ENCODE peak calls at places on chromosomes 1 and 21, in four cellular contexts. U is GM12878, I is K562, X is HepG2. B is an unnamed sample.

GRCh38 chr21:43597052-43597451 is 62.2 kb downstream of the HSF2BP start:
- DNase-seq in I (no peak), U (no peak), X (peak), B (no peak)

GRCh38 chr1:71046891-71047634 is 553 bp downstream of the PTGER3 start:
- DNase-seq in U (no peak), I (peak), X (no peak), B (no peak)

GRCh38 chr21:27807596-27807995 is 840.7 kb upstream of the ADAMTS5 start:
- DNase-seq in I (no peak), U (no peak), X (no peak), B (no peak)

GRCh38 chr1:226646870-226647449 is 92.1 kb downstream of the ITPKB start:
- DNase-seq in U (no peak), X (no peak), I (no peak), B (no peak)

GRCh38 chr1:192263436-192263835 is 53.4 kb upstream of the RGS21 start:
- DNase-seq in I (peak), X (no peak), U (no peak), B (no peak)

GRCh38 chr1:32725595-32725942 is 23.0 kb upstream of the SYNC start:
- DNase-seq in X (no peak), U (no peak), I (no peak), B (no peak)

GRCh38 chr1:90114521-90115141 is 119.7 kb downstream of the ZNF326 start:
- DNase-seq in X (peak), I (peak), U (peak), B (peak)

GRCh38 chr1:39410915-39411436 is 80.5 kb upstream of the BMP8A start:
- DNase-seq in X (peak), I (peak), U (no peak), B (peak)

GRCh38 chr1:24442764-24443163 is 27.2 kb downstream of the NIPAL3 start:
- DNase-seq in X (no peak), U (no peak), I (no peak), B (no peak)

GRCh38 chr1:14525262-14525661 is 73.2 kb upstream of the KAZN start:
- DNase-seq in I (no peak), U (no peak), X (no peak), B (no peak)

GRCh38 chr1:96145486-96145885 is 576.1 kb upstream of the PTBP2 start:
- DNase-seq in X (no peak), I (no peak), U (no peak), B (no peak)

DNA sequence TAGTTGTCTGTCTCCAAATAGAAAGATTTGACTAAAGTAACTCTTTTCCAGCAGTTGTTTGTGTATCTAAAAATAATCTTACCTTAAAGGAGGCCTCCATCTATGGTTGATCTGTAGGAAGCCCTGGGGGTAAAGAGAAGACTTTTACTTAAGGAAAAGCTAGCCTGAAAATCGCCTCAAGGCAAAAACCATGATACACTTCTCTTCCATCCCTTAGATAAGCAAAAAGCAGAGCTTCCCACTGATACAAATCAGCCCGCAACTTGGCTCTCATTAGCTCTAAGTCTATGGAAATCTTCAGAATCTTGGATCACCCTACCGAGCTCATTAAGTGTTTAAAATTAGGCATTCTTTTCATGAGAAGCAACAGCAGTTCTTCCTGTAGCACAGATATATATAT is 576.9 kb upstream of the PTBP2 start:
- DNase-seq in U (no peak), I (no peak), X (no peak), B (no peak)
- TF ChIP-seq CHD2 in U (no peak), I (no peak), X (no peak), B (no peak)

GRCh38 chr1:56790036-56790435 is 29.2 kb downstream of the FYB2 start:
- DNase-seq in I (no peak), U (no peak), X (no peak), B (no peak)

GRCh38 chr1:56787330-56787729 is 31.9 kb downstream of the FYB2 start:
- DNase-seq in X (no peak), U (no peak), I (no peak), B (no peak)

GRCh38 chr1:56788102-56788501 is 31.1 kb downstream of the FYB2 start:
- DNase-seq in I (no peak), X (peak), U (no peak), B (no peak)

DNA sequence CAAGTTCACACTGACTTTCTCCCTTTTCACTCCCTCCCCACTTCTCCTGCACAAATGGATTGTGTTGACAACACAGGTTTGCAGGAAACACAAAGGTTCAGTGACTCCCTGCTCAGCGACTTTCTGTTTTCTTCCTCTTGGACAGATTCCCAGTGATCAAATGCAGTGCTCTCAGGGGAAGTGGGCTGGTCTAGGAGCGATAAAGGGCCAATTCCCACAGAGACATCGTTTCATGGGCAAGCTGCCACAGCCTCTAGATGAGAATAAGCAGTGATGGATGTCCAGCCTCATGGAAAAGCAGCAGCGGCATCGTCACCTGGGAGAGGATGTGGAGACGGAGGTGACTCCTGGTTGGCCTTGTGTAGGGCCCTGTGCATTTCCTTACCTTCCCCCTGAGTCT is 30.6 kb downstream of the FYB2 start:
- DNase-seq in X (no peak), U (no peak), I (no peak), B (no peak)
- TF ChIP-seq BHLHE40 in X (no peak), U (no peak), I (no peak), B (no peak)

DNA sequence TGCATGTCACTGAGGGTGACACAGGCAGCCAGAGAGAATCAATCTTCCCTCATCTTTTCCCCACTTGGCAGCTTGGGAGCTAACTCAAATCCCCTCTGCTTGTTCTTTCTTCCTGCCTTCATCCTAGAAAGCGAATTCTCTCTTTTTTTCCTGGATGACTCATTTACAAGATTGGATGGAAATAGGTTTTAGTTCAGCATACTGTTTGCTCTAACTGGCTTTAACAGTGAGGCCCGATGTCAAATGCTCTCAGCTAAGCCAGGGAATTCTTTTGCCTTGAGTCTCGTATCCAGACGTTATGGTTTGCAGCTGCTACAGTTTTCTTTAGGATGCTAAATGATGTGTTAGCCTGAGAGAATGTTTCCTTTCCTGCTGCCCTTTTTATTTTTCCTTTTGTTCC is 72.8 kb downstream of the HUNK start:
- DNase-seq in X (no peak), I (no peak), U (no peak), B (no peak)
- TF ChIP-seq CHD2 in X (no peak), I (no peak), U (no peak), B (no peak)

GRCh38 chr1:183942933-183943693 is 94.4 kb downstream of the COLGALT2 start:
- DNase-seq in X (no peak), U (peak), I (peak), B (peak)

GRCh38 chr1:183946309-183946591 is 91.3 kb downstream of the COLGALT2 start:
- DNase-seq in I (no peak), X (no peak), U (no peak), B (no peak)

DNA sequence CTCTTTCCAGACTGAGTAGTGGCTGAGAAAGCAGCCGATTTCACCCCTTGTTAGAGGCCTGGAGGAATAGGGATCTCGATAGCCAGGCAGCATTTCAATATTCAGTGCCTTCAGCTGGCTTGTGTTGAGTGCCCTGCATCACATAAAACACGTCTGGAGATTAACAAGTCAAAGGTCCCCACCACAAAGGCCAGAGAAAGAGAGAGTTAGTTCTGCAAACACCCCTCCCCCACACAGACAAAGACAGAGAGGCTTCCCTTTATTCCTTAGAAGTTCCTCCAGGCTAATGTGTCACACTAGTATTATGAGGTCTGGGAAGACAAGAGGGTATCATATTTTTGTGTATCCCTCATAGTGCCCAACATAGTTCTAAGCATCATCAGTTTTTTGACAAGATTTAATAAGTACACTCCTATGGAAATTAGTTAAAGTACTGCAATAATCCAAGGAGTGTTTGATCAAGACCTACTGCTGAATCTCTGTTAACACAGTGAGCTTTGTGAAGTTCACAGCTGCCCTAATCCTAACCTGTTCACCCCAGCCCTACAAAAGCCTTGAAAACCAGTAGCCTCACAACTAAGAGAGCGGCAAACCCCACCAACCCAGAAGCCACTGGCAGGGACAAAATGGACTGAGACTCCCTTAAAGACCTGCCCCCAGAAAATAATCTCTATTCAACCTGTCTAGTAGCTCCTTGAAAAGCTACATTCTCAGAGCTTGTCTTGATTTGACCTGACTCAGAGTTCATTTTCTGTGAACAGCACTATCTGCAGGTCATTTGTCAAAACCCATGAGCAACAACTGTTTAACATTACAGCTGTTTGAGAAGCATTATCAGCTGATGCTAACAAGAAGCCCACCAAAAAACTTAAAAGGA is 91.9 kb downstream of the COLGALT2 start:
- DNase-seq in U (no peak), I (peak), X (peak), B (no peak)
- TF ChIP-seq BHLHE40 in U (no peak), I (no peak), X (no peak), B (no peak)

DNA sequence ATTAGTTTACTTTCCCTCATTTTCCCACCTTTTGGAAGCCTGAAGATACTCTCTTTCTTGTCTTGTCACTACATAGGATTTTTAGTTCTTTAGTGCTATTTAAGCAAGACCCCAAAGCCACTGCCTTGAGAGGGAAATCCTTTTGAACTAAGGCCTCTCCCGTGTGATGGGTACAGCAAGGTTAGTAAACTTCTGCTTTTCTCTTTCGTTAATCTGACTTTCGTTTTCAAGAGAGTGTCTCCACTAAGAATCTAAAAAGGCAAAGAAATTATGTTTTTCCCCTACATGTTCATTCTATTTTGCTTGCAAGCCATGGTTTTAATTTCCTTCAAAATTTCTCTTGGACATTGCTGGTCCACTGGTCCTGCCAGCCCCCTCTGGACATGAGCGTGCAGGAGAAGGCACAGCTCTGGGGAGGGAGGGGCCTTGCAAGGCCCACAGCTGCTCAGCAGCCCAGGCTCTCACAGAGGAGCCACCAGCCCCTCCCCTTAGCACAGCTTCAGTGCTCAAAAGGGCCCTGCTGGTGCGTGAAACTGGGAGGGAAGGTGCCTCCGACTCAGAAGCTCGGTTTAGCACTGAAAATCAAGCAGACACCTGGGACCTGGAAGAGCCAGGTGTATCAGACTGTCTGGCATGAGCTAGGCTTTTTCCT is 210.9 kb upstream of the GALNT2 start:
- DNase-seq in U (peak), I (no peak), X (no peak), B (no peak)
- TF ChIP-seq CHD2 in U (peak), I (no peak), X (no peak), B (no peak)

DNA sequence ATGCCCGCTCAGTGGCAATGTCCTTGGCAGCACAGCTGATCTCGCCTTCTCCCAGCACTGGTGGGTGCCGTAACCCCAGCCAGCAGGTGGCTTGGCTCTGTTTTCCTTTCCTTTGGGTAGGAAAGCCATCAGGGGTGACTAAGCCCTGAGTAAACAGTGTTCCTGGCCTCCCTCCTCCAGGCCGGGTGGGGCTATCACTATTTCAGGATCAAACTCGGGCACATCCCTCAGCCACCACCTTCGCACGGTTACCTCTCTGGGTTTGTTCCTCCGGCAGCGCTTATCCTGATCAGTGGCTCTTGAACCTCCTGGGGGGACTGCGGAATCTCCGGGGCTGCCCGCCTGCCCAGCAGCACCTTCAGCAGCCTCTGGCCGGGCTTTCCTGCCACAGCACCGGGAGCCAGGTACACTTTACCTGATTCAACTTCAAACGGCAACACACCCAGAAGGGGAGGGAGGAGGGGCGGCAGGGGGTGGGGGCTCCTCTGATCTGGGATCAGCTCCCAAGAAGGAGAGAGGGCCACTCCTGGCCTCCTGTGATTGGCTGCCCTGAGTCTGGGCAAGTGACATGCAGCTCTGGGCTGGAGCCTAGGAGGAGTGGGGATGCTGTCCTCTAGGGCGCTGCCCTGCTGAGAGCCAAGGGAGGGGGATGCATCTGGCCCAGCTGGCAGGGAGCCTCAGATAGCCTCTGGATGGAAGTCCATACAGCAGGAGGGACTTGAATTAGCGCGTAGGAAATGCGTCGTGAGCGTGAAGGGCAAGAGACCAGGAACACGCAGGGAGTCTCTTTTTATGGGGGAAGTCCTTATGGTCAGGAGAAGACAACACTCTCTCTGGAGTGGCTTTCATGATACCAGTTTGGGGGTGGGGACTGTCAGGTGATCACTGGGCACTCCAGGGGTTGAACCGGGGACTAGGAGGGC is at the start of gene ASCL5:
- DNase-seq in X (peak), I (no peak), U (no peak), B (peak)
- TF ChIP-seq BHLHE40 in X (no peak), I (no peak), U (no peak), B (no peak)

GRCh38 chr1:29827237-29827750 is 591.0 kb downstream of the PTPRU start:
- DNase-seq in U (no peak), I (no peak), X (no peak), B (no peak)
- TF ChIP-seq CHD2 in U (no peak), I (no peak), X (no peak), B (no peak)

GRCh38 chr1:67713071-67713806 is 28.2 kb downstream of the GADD45A start:
- DNase-seq in X (peak), I (peak), U (no peak), B (peak)
- TF ChIP-seq BHLHE40 in X (no peak), I (no peak), U (no peak), B (no peak)